ENCODE peak calls at places on chromosomes 2 and 18, in ten cellular contexts. M, A, S, Q, U, G, V, Z, C and J are unnamed samples.

GRCh38 chr18:46550609-46551008 is 106.4 kb downstream of the LOXHD1 start:
- DNase-seq in V (no peak), Z (no peak), Q (no peak), U (no peak), A (no peak), M (no peak), S (no peak), C (no peak), G (no peak), J (no peak)

GRCh38 chr18:48975221-48975816 is 24.6 kb upstream of the SMAD7 start:
- DNase-seq in V (no peak), Z (no peak), C (peak), M (no peak), Q (no peak), S (no peak), U (no peak), A (no peak), G (no peak), J (no peak)

GRCh38 chr2:45380131-45380836 is 230.8 kb downstream of the SRBD1 start:
- DNase-seq in V (no peak), Z (no peak), S (no peak), A (no peak), U (no peak), M (no peak), Q (no peak), G (peak), C (no peak), J (no peak)

GRCh38 chr18:49597556-49597955 is 35.7 kb downstream of the LIPG start:
- DNase-seq in G (no peak), C (no peak), Z (no peak), A (no peak), M (no peak), S (no peak), V (no peak), U (no peak), Q (no peak), J (no peak)

GRCh38 chr2:33240178-33240577 is 236.3 kb upstream of the RASGRP3 start:
- DNase-seq in V (no peak), Q (no peak), Z (no peak), C (no peak), S (no peak), M (no peak), G (peak), A (peak), U (no peak), J (no peak)

GRCh38 chr2:8985561-8986326 is 17.7 kb downstream of the MBOAT2 start:
- DNase-seq in U (no peak), C (no peak), A (no peak), Z (no peak), S (no peak), Q (no peak), V (no peak), G (peak), M (no peak), J (no peak)

GRCh38 chr2:121242976-121243375 is 42.0 kb downstream of the TFCP2L1 start:
- DNase-seq in Z (no peak), C (no peak), G (no peak), Q (no peak), S (no peak), A (no peak), M (no peak), V (no peak), U (no peak), J (no peak)

GRCh38 chr2:27209621-27210401 is 2.0 kb upstream of the ATRAID start:
- DNase-seq in S (no peak), C (peak), Z (no peak), Q (no peak), V (no peak), A (peak), M (no peak), G (peak), U (no peak), J (no peak)

GRCh38 chr2:189581354-189582139 is 961 bp upstream of the SLC40A1 start:
- DNase-seq in U (no peak), Q (no peak), G (no peak), A (peak), S (peak), C (peak), Z (no peak), M (no peak), V (no peak), J (peak)

GRCh38 chr18:56185126-56185525 is 453.3 kb downstream of the TXNL1 start:
- DNase-seq in A (no peak), C (no peak), Q (no peak), V (no peak), Z (no peak), G (no peak), M (no peak), U (no peak), S (no peak), J (no peak)

GRCh38 chr2:96161785-96162367 is 16.6 kb upstream of the DUSP2 start:
- DNase-seq in Z (no peak), Q (no peak), U (no peak), C (no peak), M (no peak), S (no peak), V (no peak), A (peak), G (no peak), J (peak)

GRCh38 chr2:10883880-10884529 is 27.7 kb upstream of the KCNF1 start:
- DNase-seq in G (no peak), V (no peak), Q (peak), M (no peak), S (no peak), U (no peak), A (no peak), C (no peak), Z (no peak), J (no peak)

GRCh38 chr2:240463274-240463865 is 27.9 kb downstream of the GPC1 start:
- DNase-seq in A (no peak), G (no peak), S (no peak), C (peak), V (no peak), Q (no peak), M (peak), U (no peak), Z (no peak), J (no peak)

GRCh38 chr2:236998250-236998649 is 87.4 kb upstream of the COPS8 start:
- DNase-seq in G (peak), U (no peak), S (no peak), M (no peak), Z (no peak), V (no peak), Q (no peak), A (no peak), C (no peak), J (peak)

GRCh38 chr18:56756971-56757370 is 105.8 kb downstream of the WDR7 start:
- DNase-seq in U (no peak), C (no peak), Q (peak), Z (no peak), V (no peak), G (no peak), A (no peak), M (no peak), S (no peak), J (peak)

GRCh38 chr18:8858888-8859511 is 153.6 kb downstream of the MTCL1 start:
- DNase-seq in Z (peak), U (no peak), S (no peak), C (no peak), Q (no peak), M (no peak), G (peak), V (no peak), A (no peak), J (peak)